ENCODE peak calls at places on chromosomes 13 and 19, in four cellular contexts. One of them, this sample, is unnamed.

GRCh38 chr13:62014299-62014698 is 598.6 kb upstream of the PCDH20 start:
- DNase-seq in K562: no peak
- DNase-seq in HCT116: peak; percentile 24
- DNase-seq in HepG2: peak; percentile 9
- DNase-seq in this sample: peak; percentile 8

GRCh38 chr19:55133639-55134444 is 15.2 kb downstream of the TNNT1 start:
- DNase-seq in HepG2: no peak
- DNase-seq in K562: peak; percentile 51
- DNase-seq in HCT116: no peak
- DNase-seq in this sample: no peak

GRCh38 chr19:38711726-38712153 is 32.5 kb downstream of the CAPN12 start:
- DNase-seq in HCT116: no peak
- DNase-seq in HepG2: no peak
- DNase-seq in K562: no peak
- DNase-seq in this sample: no peak

GRCh38 chr19:34269968-34270621 is 15.7 kb downstream of the GARRE1 start:
- DNase-seq in HCT116: no peak
- DNase-seq in HepG2: peak; percentile 46
- DNase-seq in K562: no peak
- DNase-seq in this sample: no peak

GRCh38 chr13:93409816-93410215 is 183.2 kb downstream of the GPC6 start:
- DNase-seq in HCT116: no peak
- DNase-seq in HepG2: no peak
- DNase-seq in K562: no peak
- DNase-seq in this sample: no peak

GRCh38 chr19:49343127-49343526 is 7.9 kb downstream of the CD37 start:
- DNase-seq in HCT116: no peak
- DNase-seq in HepG2: no peak
- DNase-seq in K562: no peak
- DNase-seq in this sample: no peak

GRCh38 chr19:33032218-33032781 is 32.4 kb downstream of the RHPN2 start:
- DNase-seq in K562: no peak
- DNase-seq in HCT116: no peak
- DNase-seq in HepG2: no peak
- DNase-seq in this sample: no peak

GRCh38 chr19:3720533-3720917 is 12.3 kb downstream of the TJP3 start:
- DNase-seq in HCT116: no peak
- DNase-seq in K562: peak; percentile 39
- DNase-seq in HepG2: no peak
- DNase-seq in this sample: no peak

GRCh38 chr19:53192771-53193533 is at the start of gene ZNF665:
- DNase-seq in HepG2: no peak
- DNase-seq in K562: peak; percentile 87
- DNase-seq in HCT116: no peak
- DNase-seq in this sample: no peak

GRCh38 chr19:43739836-43740235 is 14.9 kb downstream of the SMG9 start:
- DNase-seq in HepG2: no peak
- DNase-seq in K562: no peak
- DNase-seq in HCT116: no peak
- DNase-seq in this sample: no peak

GRCh38 chr19:48644839-48645651 is 942 bp downstream of the CA11 start:
- DNase-seq in HepG2: peak; percentile 53
- DNase-seq in K562: peak; percentile 55
- DNase-seq in HCT116: peak; percentile 69
- DNase-seq in this sample: no peak

GRCh38 chr13:80473695-80474094 is 132.8 kb upstream of the SPRY2 start:
- DNase-seq in HCT116: no peak
- DNase-seq in K562: no peak
- DNase-seq in HepG2: peak; percentile 28
- DNase-seq in this sample: peak; percentile 71

GRCh38 chr13:101785858-101786257 is 333.4 kb downstream of the ITGBL1 start:
- DNase-seq in K562: no peak
- DNase-seq in HCT116: peak; percentile 10
- DNase-seq in HepG2: peak; percentile 17
- DNase-seq in this sample: peak; percentile 4

GRCh38 chr19:2982983-2983350 is 5.6 kb downstream of the TLE6 start:
- DNase-seq in K562: no peak
- DNase-seq in HCT116: no peak
- DNase-seq in HepG2: no peak
- DNase-seq in this sample: no peak

GRCh38 chr13:34816543-34816942 is 125.5 kb upstream of the NBEA start:
- DNase-seq in HepG2: no peak
- DNase-seq in HCT116: no peak
- DNase-seq in K562: no peak
- DNase-seq in this sample: no peak

GRCh38 chr19:33797821-33798633 is 1.4 kb downstream of the KCTD15 start:
- DNase-seq in HCT116: no peak
- DNase-seq in HepG2: no peak
- DNase-seq in K562: peak; percentile 76
- DNase-seq in this sample: no peak

GRCh38 chr13:61252213-61252612 is 163.4 kb downstream of the PCDH20 start:
- DNase-seq in K562: no peak
- DNase-seq in HepG2: no peak
- DNase-seq in HCT116: no peak
- DNase-seq in this sample: no peak

DNA sequence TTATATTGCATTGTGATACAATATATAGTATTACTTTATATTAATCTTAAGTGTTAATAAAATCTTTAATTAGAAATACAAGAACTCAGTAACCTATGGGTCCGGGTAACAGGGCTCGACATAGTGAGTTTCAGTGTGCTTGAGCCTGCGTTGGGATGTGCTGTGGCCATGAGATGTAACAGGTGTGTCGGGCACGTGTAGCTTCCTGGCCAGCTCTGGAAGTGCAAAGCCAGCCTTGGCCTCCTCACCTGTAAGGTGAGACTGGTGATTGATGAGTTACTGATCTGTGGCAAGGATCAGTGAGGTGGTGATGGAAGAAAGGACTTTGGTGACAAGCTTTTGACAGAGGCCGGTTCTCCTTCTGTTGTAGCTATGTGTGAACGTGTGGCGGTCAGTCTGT is 19.2 kb downstream of the ATP4B start:
- DNase-seq in K562: no peak
- DNase-seq in HCT116: no peak
- DNase-seq in HepG2: no peak
- DNase-seq in this sample: no peak
- TF ChIP-seq TCF7L2 in K562: no peak
- TF ChIP-seq TCF7L2 in HCT116: no peak
- TF ChIP-seq TCF7L2 in HepG2: no peak
- TF ChIP-seq TCF7L2 in this sample: no peak

DNA sequence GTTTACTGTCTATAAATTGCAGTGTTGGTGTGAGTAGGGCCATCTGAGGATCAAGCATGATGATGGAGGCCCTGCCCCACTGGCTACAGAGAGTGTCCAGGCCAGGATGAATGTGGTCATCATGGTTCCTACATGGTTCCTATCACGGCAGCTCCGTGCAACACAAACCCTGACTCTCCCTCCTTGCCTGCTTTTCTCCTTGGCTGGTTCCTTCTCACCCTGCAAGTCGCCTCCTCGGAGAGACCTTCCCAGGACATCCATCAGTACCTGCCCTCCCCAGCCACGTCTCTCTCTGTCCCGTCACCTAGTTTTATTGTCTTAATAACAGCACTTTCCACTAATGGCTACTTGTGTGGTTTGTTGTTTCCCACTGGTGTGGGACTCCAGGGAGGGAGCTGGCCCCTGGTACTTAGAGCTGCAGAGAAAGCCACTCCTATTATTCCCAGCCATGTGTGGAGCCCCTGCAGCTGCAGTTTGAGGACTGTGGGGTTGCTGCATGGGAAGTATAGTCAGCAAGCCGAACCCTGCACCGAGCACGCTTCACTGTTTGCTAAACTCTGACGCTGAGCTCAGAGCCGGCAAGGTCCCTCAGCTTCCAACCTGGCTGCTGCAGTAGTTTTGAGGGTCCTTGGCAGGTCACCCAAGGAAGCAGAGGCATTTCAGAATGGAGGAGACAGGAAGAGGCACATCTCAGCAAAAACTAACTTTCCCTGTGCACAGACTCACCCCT is 146.4 kb upstream of the VSTM2B start:
- DNase-seq in HCT116: no peak
- DNase-seq in K562: no peak
- DNase-seq in HepG2: no peak
- DNase-seq in this sample: no peak
- H3K27ac ChIP-seq in HCT116: no peak overlapping the region
- H3K27ac ChIP-seq in K562: no peak overlapping the region
- H3K27ac ChIP-seq in HepG2: no peak overlapping the region
- H3K27ac ChIP-seq in this sample: no peak overlapping the region

DNA sequence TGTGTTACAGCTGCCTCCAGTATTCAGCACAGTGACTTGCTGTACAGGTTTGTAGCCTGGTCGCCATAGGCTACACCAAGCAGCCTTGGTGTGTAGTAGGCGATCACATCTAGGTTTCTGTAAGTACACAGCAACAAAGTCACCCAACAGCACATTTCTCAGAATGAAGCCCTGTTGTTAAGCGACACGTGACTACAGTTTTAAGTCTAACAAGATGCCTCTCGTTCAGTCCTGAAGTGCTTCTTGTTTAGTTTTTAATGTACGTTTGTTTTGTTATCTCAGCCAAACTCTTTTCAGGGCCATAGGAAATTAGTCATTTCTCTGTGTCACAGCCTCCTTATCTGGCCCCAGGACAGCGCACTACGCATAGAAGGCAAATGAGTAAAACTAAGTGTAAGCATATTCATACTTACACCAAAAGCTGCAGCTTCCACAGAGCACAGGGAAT is 50.0 kb upstream of the GPR183 start:
- DNase-seq in K562: peak; percentile 32
- DNase-seq in HCT116: no peak
- DNase-seq in HepG2: no peak
- DNase-seq in this sample: no peak
- TF ChIP-seq TCF7L2 in K562: no peak
- TF ChIP-seq TCF7L2 in HCT116: no peak
- TF ChIP-seq TCF7L2 in HepG2: no peak
- TF ChIP-seq TCF7L2 in this sample: no peak

GRCh38 chr13:111210082-111210481 is 95.0 kb downstream of the ARHGEF7 start:
- DNase-seq in HCT116: no peak
- DNase-seq in K562: no peak
- DNase-seq in HepG2: no peak
- DNase-seq in this sample: no peak

GRCh38 chr13:111210488-111210887 is 95.4 kb downstream of the ARHGEF7 start:
- DNase-seq in HCT116: no peak
- DNase-seq in K562: no peak
- DNase-seq in HepG2: no peak
- DNase-seq in this sample: no peak

GRCh38 chr13:111211789-111212516 is 96.8 kb downstream of the ARHGEF7 start:
- DNase-seq in HCT116: no peak
- DNase-seq in K562: no peak
- DNase-seq in HepG2: no peak
- DNase-seq in this sample: no peak

GRCh38 chr13:111209613-111210012 is 94.5 kb downstream of the ARHGEF7 start:
- DNase-seq in HepG2: no peak
- DNase-seq in HCT116: no peak
- DNase-seq in K562: no peak
- DNase-seq in this sample: no peak

DNA sequence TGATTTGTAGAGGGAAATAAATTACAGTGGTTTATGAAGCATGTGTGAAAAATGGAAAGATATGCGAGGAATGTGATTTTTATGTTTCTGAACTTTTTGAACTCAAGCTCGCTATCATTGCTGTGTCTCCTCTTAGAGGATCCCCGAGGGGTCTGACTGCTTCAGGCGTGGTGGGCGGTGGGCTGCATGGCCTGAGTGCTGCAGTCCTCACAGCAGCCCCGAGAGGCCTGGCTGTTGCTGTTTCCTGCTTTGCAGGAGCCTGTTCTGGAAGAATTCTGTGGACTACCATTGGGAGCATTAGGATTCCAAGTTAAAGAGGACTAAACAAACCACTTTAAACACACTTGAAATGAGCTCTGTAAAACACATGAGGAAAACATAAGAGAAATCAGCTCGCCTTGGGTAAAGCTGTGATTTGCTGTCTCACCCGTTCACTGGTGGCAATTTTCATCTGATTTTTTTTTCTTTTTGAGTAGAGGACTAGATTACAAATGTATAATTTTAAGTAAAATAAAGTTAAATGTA is 95.9 kb downstream of the ARHGEF7 start:
- DNase-seq in K562: no peak
- DNase-seq in HCT116: no peak
- DNase-seq in HepG2: no peak
- DNase-seq in this sample: no peak
- H3K27ac ChIP-seq in K562: no peak overlapping the region
- H3K27ac ChIP-seq in HCT116: no peak overlapping the region
- H3K27ac ChIP-seq in HepG2: no peak overlapping the region
- H3K27ac ChIP-seq in this sample: peak overlapping the region; percentile 34

GRCh38 chr13:24274452-24274971 is 34.9 kb upstream of the C1QTNF9 start:
- DNase-seq in K562: no peak
- DNase-seq in HCT116: no peak
- DNase-seq in HepG2: no peak
- DNase-seq in this sample: no peak
- TF ChIP-seq TCF7L2 in K562: no peak
- TF ChIP-seq TCF7L2 in HCT116: no peak
- TF ChIP-seq TCF7L2 in HepG2: no peak
- TF ChIP-seq TCF7L2 in this sample: no peak

GRCh38 chr13:23687614-23688013 is 117.4 kb downstream of the TNFRSF19 start:
- DNase-seq in HCT116: no peak
- DNase-seq in HepG2: no peak
- DNase-seq in K562: no peak
- DNase-seq in this sample: no peak
- H3K27ac ChIP-seq in HCT116: no peak overlapping the region
- H3K27ac ChIP-seq in HepG2: no peak overlapping the region
- H3K27ac ChIP-seq in K562: no peak overlapping the region
- H3K27ac ChIP-seq in this sample: no peak overlapping the region

DNA sequence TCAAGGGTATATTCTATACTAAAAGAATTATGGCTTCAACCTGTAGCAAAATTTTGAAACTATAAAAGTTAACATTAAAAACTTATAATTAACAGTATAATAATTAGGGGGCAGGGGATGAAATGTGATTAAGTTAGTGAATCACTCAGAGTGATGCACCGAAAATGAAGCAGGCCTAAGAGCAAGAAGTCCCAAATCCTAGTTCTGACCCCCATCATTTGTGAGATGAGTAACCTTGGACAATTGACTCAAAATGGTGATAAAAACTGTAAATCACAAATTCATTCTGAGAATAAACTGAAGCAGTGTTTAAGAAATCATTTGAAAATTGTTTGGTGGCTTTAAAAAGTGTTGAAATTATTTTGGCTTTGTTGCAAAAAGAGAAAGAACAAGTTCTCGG is 56.8 kb downstream of the KLF12 start:
- DNase-seq in K562: no peak
- DNase-seq in HCT116: no peak
- DNase-seq in HepG2: no peak
- DNase-seq in this sample: no peak
- TF ChIP-seq TCF7L2 in K562: no peak
- TF ChIP-seq TCF7L2 in HCT116: no peak
- TF ChIP-seq TCF7L2 in HepG2: no peak
- TF ChIP-seq TCF7L2 in this sample: no peak

GRCh38 chr13:97114696-97115095 is 107.4 kb upstream of the MBNL2 start:
- DNase-seq in HepG2: no peak
- DNase-seq in HCT116: no peak
- DNase-seq in K562: no peak
- DNase-seq in this sample: no peak
- H3K27ac ChIP-seq in HepG2: no peak overlapping the region
- H3K27ac ChIP-seq in HCT116: no peak overlapping the region
- H3K27ac ChIP-seq in K562: no peak overlapping the region
- H3K27ac ChIP-seq in this sample: peak overlapping the region; percentile 98

This sample was measured in Panc1.